ENCODE peak calls at places on chromosome 17, in ten cellular contexts. Y, P, V, L, C, Z, F, G, B and K are unnamed samples.

GRCh38 chr17:32281011-32281451 is 15.4 kb downstream of the RHBDL3 start:
- DNase-seq in Y (peak), V (no peak), G (no peak), C (no peak), Z (no peak), B (no peak), F (peak), L (no peak), P (no peak), K (no peak)

GRCh38 chr17:4329838-4330237 is 36.6 kb downstream of the UBE2G1 start:
- DNase-seq in Y (peak), F (no peak), P (peak), V (no peak), C (no peak), Z (no peak), B (peak), G (no peak), L (peak), K (peak)

GRCh38 chr17:78990349-78991016 is 10.8 kb upstream of the LGALS3BP start:
- DNase-seq in F (no peak), G (no peak), B (no peak), V (peak), Z (no peak), C (no peak), P (no peak), Y (no peak), L (no peak), K (no peak)

GRCh38 chr17:73410586-73411329 is 99.0 kb upstream of the CDC42EP4 start:
- DNase-seq in V (peak), Z (no peak), L (no peak), C (no peak), B (no peak), F (no peak), Y (no peak), P (no peak), G (no peak), K (no peak)

GRCh38 chr17:9274119-9274445 is 252.8 kb downstream of the NTN1 start:
- DNase-seq in L (no peak), P (no peak), Z (no peak), F (no peak), C (no peak), Y (no peak), B (no peak), G (no peak), V (no peak), K (no peak)

GRCh38 chr17:65268832-65269231 is 131.7 kb downstream of the RGS9 start:
- DNase-seq in C (no peak), V (no peak), Z (no peak), B (peak), F (no peak), L (no peak), G (no peak), P (no peak), Y (no peak), K (no peak)

GRCh38 chr17:81870155-81870977 is 771 bp downstream of the ARHGDIA start:
- DNase-seq in P (peak), G (no peak), Y (peak), Z (no peak), L (peak), F (no peak), B (peak), C (no peak), V (peak), K (no peak)

GRCh38 chr17:40524243-40524965 is 23.0 kb upstream of the TNS4 start:
- DNase-seq in B (no peak), Y (no peak), V (no peak), P (no peak), Z (no peak), L (no peak), G (no peak), F (no peak), C (no peak), K (no peak)

GRCh38 chr17:79800325-79801155 is 3.7 kb upstream of the CBX8 start:
- DNase-seq in B (peak), F (no peak), P (no peak), C (peak), Z (no peak), Y (peak), V (no peak), G (no peak), L (peak), K (no peak)

GRCh38 chr17:2122641-2123302 is 67.9 kb downstream of the HIC1 start:
- DNase-seq in V (peak), C (no peak), F (peak), B (no peak), Z (peak), Y (peak), P (no peak), G (no peak), L (peak), K (no peak)